ENCODE peak calls at places on chromosomes 5 and 9, in five cellular contexts. B, A, O, Q and C are unnamed samples.

GRCh38 chr5:33240552-33240951 is 200.2 kb upstream of the TARS1 start:
- DNase-seq in B (no peak), A (no peak), O (no peak), Q (no peak), C (no peak)

GRCh38 chr5:128973244-128973643 is 8.0 kb downstream of the SLC27A6 start:
- DNase-seq in B (no peak), A (no peak), O (no peak), Q (no peak), C (no peak)

GRCh38 chr5:154972476-154973080 is 31.7 kb downstream of the MRPL22 start:
- DNase-seq in B (no peak), A (peak), O (peak), Q (peak), C (peak)

GRCh38 chr5:174106997-174107655 is 61.6 kb downstream of the NSG2 start:
- DNase-seq in B (no peak), A (no peak), O (no peak), Q (no peak), C (no peak)

GRCh38 chr5:147763791-147764525 is 18.6 kb downstream of the JAKMIP2 start:
- DNase-seq in B (no peak), A (peak), O (no peak), Q (no peak), C (no peak)

GRCh38 chr5:160390787-160391696 is 8.8 kb downstream of the FAM200C start:
- DNase-seq in B (no peak), A (peak), O (no peak), Q (peak), C (peak)

GRCh38 chr9:127344373-127344995 is 52.5 kb upstream of the SLC2A8 start:
- DNase-seq in B (no peak), A (no peak), O (no peak), Q (no peak), C (no peak)

GRCh38 chr5:180988592-180988991 is at the start of gene BTNL3:
- DNase-seq in B (no peak), A (no peak), O (no peak), Q (no peak), C (no peak)

GRCh38 chr5:145787001-145787400 is 48.1 kb downstream of the PRELID2 start:
- DNase-seq in B (no peak), A (no peak), O (no peak), Q (no peak), C (no peak)

GRCh38 chr5:59123595-59124561 is 541.0 kb downstream of the RAB3C start:
- DNase-seq in B (no peak), A (no peak), O (no peak), Q (no peak), C (no peak)

GRCh38 chr5:179309751-179310320 is 35.4 kb downstream of the ADAMTS2 start:
- DNase-seq in B (no peak), A (no peak), O (peak), Q (no peak), C (no peak)

GRCh38 chr9:4077499-4078102 is 222.3 kb downstream of the GLIS3 start:
- DNase-seq in B (peak), A (peak), O (peak), Q (peak), C (peak)

GRCh38 chr5:55634204-55634785 is 77.8 kb downstream of the SLC38A9 start:
- DNase-seq in B (no peak), A (peak), O (no peak), Q (no peak), C (no peak)